ENCODE peak calls at places on chromosomes 3 and 15, in six cellular contexts. R is A549, C is IMR-90, Q is HepG2, B is K562, K is GM12878. G is an unnamed sample.

GRCh38 chr3:139520028-139520737 is 19.4 kb downstream of the RBP1 start:
- DNase-seq in R (peak; percentile 12), C (peak; percentile 38), Q (no peak), B (peak; percentile 91), K (no peak), G (no peak)

GRCh38 chr15:62262305-62262941 is 97.3 kb upstream of the C2CD4B start:
- DNase-seq in R (no peak), C (peak; percentile 4), Q (no peak), B (no peak), K (no peak), G (no peak)

GRCh38 chr3:184277366-184277765 is 1.5 kb downstream of the ECE2 start:
- DNase-seq in R (no peak), C (no peak), Q (no peak), B (no peak), K (no peak), G (no peak)

GRCh38 chr15:71471347-71471746 is 339.0 kb upstream of the NR2E3 start:
- DNase-seq in R (no peak), C (peak; percentile 6), Q (no peak), B (no peak), K (no peak), G (no peak)

GRCh38 chr15:59885832-59886231 is 118.3 kb upstream of the FOXB1 start:
- DNase-seq in R (no peak), C (no peak), Q (no peak), B (no peak), K (no peak), G (peak; percentile 6)

GRCh38 chr3:190486201-190486865 is 27.6 kb upstream of the IL1RAP start:
- DNase-seq in R (no peak), C (no peak), Q (no peak), B (no peak), K (no peak), G (no peak)

GRCh38 chr3:130894130-130894872 is 417 bp downstream of the ATP2C1 start:
- DNase-seq in R (peak; percentile 4), C (no peak), Q (peak; percentile 2), B (peak; percentile 52), K (no peak), G (peak; percentile 75)

GRCh38 chr3:133123636-133124035 is 85.4 kb downstream of the TMEM108 start:
- DNase-seq in R (no peak), C (no peak), Q (no peak), B (no peak), K (no peak), G (no peak)

GRCh38 chr3:46733026-46733800 is 15.5 kb upstream of the PRSS50 start:
- DNase-seq in R (no peak), C (no peak), Q (no peak), B (no peak), K (no peak), G (no peak)

GRCh38 chr3:155664922-155665695 is 79.8 kb downstream of the PLCH1 start:
- DNase-seq in R (peak; percentile 31), C (peak; percentile 69), Q (peak; percentile 65), B (no peak), K (no peak), G (no peak)

GRCh38 chr15:29106551-29107290 is 162.9 kb downstream of the NSMCE3 start:
- DNase-seq in R (no peak), C (no peak), Q (no peak), B (no peak), K (no peak), G (no peak)

GRCh38 chr3:69143055-69143454 is 20.7 kb upstream of the LMOD3 start:
- DNase-seq in R (no peak), C (no peak), Q (no peak), B (no peak), K (no peak), G (no peak)

GRCh38 chr3:69142090-69142489 is 19.7 kb upstream of the LMOD3 start:
- DNase-seq in R (no peak), C (peak; percentile 57), Q (no peak), B (no peak), K (no peak), G (no peak)

GRCh38 chr3:69141313-69141712 is 18.9 kb upstream of the LMOD3 start:
- DNase-seq in R (no peak), C (no peak), Q (no peak), B (no peak), K (no peak), G (no peak)

GRCh38 chr3:69137006-69137405 is 14.6 kb upstream of the LMOD3 start:
- DNase-seq in R (no peak), C (peak; percentile 36), Q (no peak), B (no peak), K (no peak), G (no peak)

DNA sequence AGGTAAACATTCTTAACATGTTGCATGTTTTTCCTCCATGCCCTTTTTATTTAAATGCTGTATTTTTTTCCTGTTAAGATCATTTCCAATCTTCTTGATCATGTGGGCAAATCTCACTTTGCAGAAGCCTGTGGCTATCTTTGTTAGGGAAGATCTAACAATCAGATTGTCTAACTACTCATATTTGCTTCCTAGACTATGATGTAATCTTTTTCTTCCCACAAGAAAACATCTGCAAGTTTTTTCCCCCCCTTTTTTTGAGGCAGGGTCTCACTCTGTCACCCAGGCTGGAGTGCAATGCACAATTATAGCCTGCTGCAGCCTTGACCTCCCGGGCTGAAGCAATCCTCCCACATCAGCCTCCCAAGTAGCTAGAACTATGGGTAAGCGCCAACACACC is 15.0 kb upstream of the LMOD3 start:
- DNase-seq in R (no peak), C (no peak), Q (no peak), B (no peak), K (no peak), G (no peak)
- TF ChIP-seq SMC3 in R (no peak), C (no peak), Q (no peak), B (no peak), K (no peak), G (no peak)

GRCh38 chr3:107387555-107387954 is 10.3 kb downstream of the CCDC54 start:
- DNase-seq in R (no peak), C (peak; percentile 79), Q (no peak), B (no peak), K (no peak), G (no peak)
- TF ChIP-seq SMC3 in R (no peak), C (no peak), Q (no peak), B (no peak), K (no peak), G (no peak)

GRCh38 chr3:114155370-114155821 is 23.5 kb downstream of the DRD3 start:
- DNase-seq in R (peak; percentile 25), C (peak; percentile 30), Q (peak; percentile 21), B (peak; percentile 30), K (no peak), G (peak; percentile 17)
- TF ChIP-seq SMC3 in R (no peak), C (peak; percentile 54), Q (no peak), B (peak; percentile 26), K (no peak), G (peak; percentile 37)

DNA sequence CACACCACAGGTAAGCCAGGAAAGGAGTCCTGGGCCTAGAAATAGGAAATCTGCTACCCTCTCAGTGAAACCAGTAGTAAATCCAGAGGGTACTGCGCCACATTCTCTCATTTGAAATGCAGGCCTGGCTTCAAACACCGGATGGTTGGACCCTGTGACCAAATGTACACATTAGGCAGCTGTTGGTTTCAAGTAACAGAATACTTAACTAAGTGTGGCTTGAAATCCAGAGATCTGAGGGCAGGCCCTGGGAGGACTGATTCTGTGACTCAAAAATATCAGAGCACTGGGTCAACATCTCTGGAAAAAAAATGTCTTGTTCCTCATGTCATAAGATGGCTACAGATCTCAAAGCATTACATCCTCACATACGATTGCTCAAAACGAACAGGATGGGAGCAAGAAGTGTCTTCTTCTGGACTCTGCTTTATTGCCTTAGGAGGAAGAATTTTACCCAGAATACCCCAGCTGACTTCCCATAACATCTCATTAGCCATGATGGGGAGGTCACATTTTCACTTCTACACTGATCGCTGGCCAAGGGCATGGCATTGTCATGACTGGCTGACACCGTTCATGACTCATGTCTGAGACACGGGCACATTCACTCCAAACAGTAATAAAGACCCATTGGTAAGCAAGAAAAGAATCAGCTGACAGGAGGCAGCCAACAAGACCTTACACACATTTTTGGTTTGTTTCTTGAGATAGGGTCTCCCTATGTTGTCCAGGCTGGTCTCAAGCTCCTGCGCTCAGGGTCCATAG is 166.0 kb downstream of the ARRDC4 start:
- DNase-seq in R (no peak), C (no peak), Q (no peak), B (no peak), K (no peak), G (no peak)
- TF ChIP-seq SMC3 in R (no peak), C (no peak), Q (no peak), B (no peak), K (no peak), G (no peak)

GRCh38 chr3:194537732-194538247 is 51.0 kb upstream of the ATP13A3 start:
- DNase-seq in R (no peak), C (peak; percentile 87), Q (peak; percentile 67), B (no peak), K (no peak), G (no peak)
- TF ChIP-seq SMC3 in R (no peak), C (no peak), Q (no peak), B (no peak), K (no peak), G (no peak)

GRCh38 chr3:187777331-187778046 is 32.2 kb upstream of the BCL6 start:
- DNase-seq in R (no peak), C (peak; percentile 27), Q (no peak), B (no peak), K (peak; percentile 46), G (no peak)
- TF ChIP-seq SMC3 in R (no peak), C (no peak), Q (no peak), B (no peak), K (no peak), G (no peak)

GRCh38 chr3:85576091-85576690 is 617.4 kb downstream of the CADM2 start:
- DNase-seq in R (peak; percentile 13), C (peak; percentile 55), Q (peak; percentile 44), B (peak; percentile 25), K (no peak), G (peak; percentile 32)
- TF ChIP-seq SMC3 in R (peak; percentile 56), C (peak; percentile 43), Q (peak; percentile 43), B (peak; percentile 42), K (peak; percentile 53), G (peak; percentile 58)

G was measured in SK-N-SH.